ENCODE peak calls at places on chromosomes 1 and 21, in five cellular contexts. L, Y, M, T and Z are unnamed samples.
A peak's percentile ranks its signal among the peaks of the same experiment; 100 is the strongest.

GRCh38 chr1:15684042-15684461 is at the start of gene PLEKHM2:
- DNase-seq in L (peak; percentile 69), T (no peak), Y (no peak), M (no peak), Z (peak; percentile 61)

GRCh38 chr1:78715181-78715661 is 65.6 kb downstream of the IFI44 start:
- DNase-seq in M (no peak), Y (peak; percentile 3), T (no peak), L (no peak), Z (no peak)

GRCh38 chr1:159211331-159212136 is 6.9 kb downstream of the ACKR1 start:
- DNase-seq in T (peak; percentile 69), M (no peak), L (no peak), Y (peak; percentile 29), Z (peak; percentile 74)

GRCh38 chr1:11802616-11802972 is 3.2 kb downstream of the MTHFR start:
- DNase-seq in T (peak; percentile 38), M (no peak), L (peak; percentile 61), Y (no peak), Z (peak; percentile 41)

GRCh38 chr1:112998592-112999235 is 42.7 kb upstream of the SLC16A1 start:
- DNase-seq in L (peak; percentile 61), Y (peak; percentile 14), T (peak; percentile 82), M (peak; percentile 81), Z (no peak)

GRCh38 chr1:40478276-40478675 is 1.2 kb downstream of the ZFP69 start:
- DNase-seq in T (no peak), M (no peak), L (no peak), Y (no peak), Z (no peak)

GRCh38 chr1:240093120-240093961 is 1.7 kb downstream of the FMN2 start:
- DNase-seq in M (no peak), Y (peak; percentile 31), L (peak; percentile 49), T (no peak), Z (peak; percentile 49)

GRCh38 chr21:25639167-25639921 is at the start of gene JAM2:
- DNase-seq in Y (peak; percentile 15), L (peak; percentile 72), M (no peak), T (no peak), Z (peak; percentile 73)

GRCh38 chr1:89980605-89981004 is 14.3 kb upstream of the ZNF326 start:
- DNase-seq in M (no peak), L (no peak), Y (no peak), T (no peak), Z (no peak)

GRCh38 chr1:54374766-54375165 is 31.4 kb downstream of the SSBP3 start:
- DNase-seq in M (no peak), T (no peak), Y (no peak), L (peak; percentile 78), Z (no peak)

GRCh38 chr1:54372978-54373377 is 33.2 kb downstream of the SSBP3 start:
- DNase-seq in L (no peak), T (no peak), M (no peak), Y (no peak), Z (no peak)

GRCh38 chr1:54370287-54371003 is 35.7 kb downstream of the SSBP3 start:
- DNase-seq in Y (no peak), L (no peak), M (no peak), T (no peak), Z (no peak)

GRCh38 chr1:54371038-54371935 is 34.9 kb downstream of the SSBP3 start:
- DNase-seq in L (no peak), M (no peak), T (no peak), Y (no peak), Z (no peak)

GRCh38 chr1:54371936-54372385 is 34.2 kb downstream of the SSBP3 start:
- DNase-seq in M (no peak), Y (no peak), T (no peak), L (no peak), Z (no peak)
- TF ChIP-seq CTCF in M (no peak), Y (no peak), T (no peak), L (no peak), Z (no peak)

GRCh38 chr1:28792644-28793121 is 19.3 kb upstream of the OPRD1 start:
- DNase-seq in T (no peak), L (no peak), M (no peak), Y (no peak), Z (no peak)
- TF ChIP-seq CTCF in T (no peak), L (no peak), M (peak; percentile 17), Y (no peak), Z (peak; percentile 57)

GRCh38 chr1:204477036-204477740 is 17.4 kb downstream of the PIK3C2B start:
- DNase-seq in L (no peak), T (peak; percentile 46), Y (no peak), M (no peak), Z (no peak)

GRCh38 chr1:204478921-204479320 is 15.7 kb downstream of the PIK3C2B start:
- DNase-seq in T (peak; percentile 50), L (no peak), M (no peak), Y (no peak), Z (no peak)

GRCh38 chr1:204475651-204476432 is 18.8 kb downstream of the PIK3C2B start:
- DNase-seq in Y (no peak), M (no peak), T (no peak), L (no peak), Z (no peak)

GRCh38 chr1:204478166-204478899 is 16.3 kb downstream of the PIK3C2B start:
- DNase-seq in Y (no peak), L (no peak), T (peak; percentile 36), M (no peak), Z (no peak)

DNA sequence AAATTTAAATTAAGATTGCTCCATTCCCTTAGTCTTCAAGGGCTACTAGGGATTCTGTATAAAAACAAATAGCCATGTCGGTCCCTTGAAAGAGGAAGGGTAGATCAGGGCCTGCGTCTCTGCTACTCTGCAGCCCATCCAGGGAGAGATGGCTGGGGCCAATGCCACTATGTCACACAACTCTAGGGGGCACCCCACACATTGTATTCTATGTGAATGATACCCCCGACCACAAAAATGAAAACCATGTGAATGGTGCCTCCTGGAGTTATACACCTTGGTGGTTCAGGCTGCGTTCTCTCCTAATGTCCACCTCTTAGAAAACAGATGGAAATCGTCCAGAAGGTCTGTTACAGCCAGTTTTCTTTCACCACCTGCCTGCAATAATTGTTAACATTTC is 18.0 kb downstream of the PIK3C2B start:
- DNase-seq in T (no peak), Y (no peak), L (no peak), M (no peak), Z (no peak)
- TF ChIP-seq CTCF in T (no peak), Y (peak; percentile 14), L (no peak), M (no peak), Z (no peak)

GRCh38 chr1:42680921-42681683 is 1.1 kb upstream of the YBX1 start:
- DNase-seq in M (no peak), L (no peak), T (peak; percentile 58), Y (peak; percentile 8), Z (no peak)

GRCh38 chr1:42680045-42680444 is 2.2 kb upstream of the YBX1 start:
- DNase-seq in Y (no peak), M (no peak), T (no peak), L (no peak), Z (no peak)

GRCh38 chr1:42682739-42683529 is 716 bp downstream of the YBX1 start:
- DNase-seq in Y (peak; percentile 54), L (peak; percentile 83), T (peak; percentile 50), M (no peak), Z (peak; percentile 68)

GRCh38 chr1:42684139-42684538 is 1.9 kb downstream of the YBX1 start:
- DNase-seq in L (no peak), M (no peak), Y (peak; percentile 42), T (no peak), Z (no peak)

DNA sequence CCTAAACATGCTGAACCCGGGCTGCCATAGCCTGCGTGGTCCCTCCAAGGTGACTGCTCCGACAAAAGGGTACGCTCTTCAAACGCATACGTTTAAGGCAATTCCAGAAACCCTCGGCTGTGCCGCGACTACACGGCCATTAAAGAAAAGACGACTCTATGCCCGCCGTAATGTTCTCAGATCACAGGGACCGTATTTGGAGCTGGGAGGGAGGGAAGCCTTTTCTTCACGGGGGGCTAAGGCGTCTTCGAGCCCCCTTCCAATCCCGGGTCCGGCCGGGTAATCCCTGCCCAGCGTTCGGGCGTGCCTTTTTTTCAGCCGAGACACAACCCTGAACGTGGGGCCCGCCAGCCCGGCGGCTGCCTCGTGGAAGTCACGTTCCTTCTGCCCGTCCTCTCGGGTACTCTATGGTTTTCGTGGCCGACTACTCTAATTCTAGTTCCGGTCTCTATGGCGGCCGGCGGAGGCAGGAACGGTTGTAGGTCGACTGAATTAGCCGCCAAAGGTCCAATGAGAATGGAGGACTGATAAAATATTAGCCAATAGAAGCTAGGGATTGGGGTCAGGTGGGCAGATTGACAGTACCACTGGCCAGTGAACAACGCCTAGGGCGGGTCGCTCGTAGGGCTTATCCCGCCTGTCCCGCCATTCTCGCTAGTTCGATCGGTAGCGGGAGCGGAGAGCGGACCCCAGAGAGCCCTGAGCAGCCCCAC is at the start of gene YBX1:
- DNase-seq in T (peak; percentile 99), Y (peak; percentile 97), M (peak; percentile 98), L (peak; percentile 98), Z (peak; percentile 96)
- TF ChIP-seq CTCF in T (no peak), Y (no peak), M (no peak), L (no peak), Z (no peak)